ENCODE peak calls at places on chromosomes 12 and 14, in ten cellular contexts. One of them, this sample, is unnamed.

GRCh38 chr14:39055786-39056474 is 47.1 kb downstream of the SEC23A start:
- DNase-seq in AG04450: no peak
- DNase-seq in lower lobe of right lung: no peak
- DNase-seq in thyroid gland: no peak
- DNase-seq in CD8-positive, alpha-beta memory T cell: no peak
- DNase-seq in right cardiac atrium: no peak
- DNase-seq in CD4-positive, alpha-beta memory T cell: no peak
- DNase-seq in neuronal stem cell: no peak
- DNase-seq in aorta: no peak
- DNase-seq in tibial artery: no peak
- DNase-seq in this sample: no peak

GRCh38 chr12:12717586-12718381 is 616 bp downstream of the CDKN1B start:
- DNase-seq in thyroid gland: peak; percentile 40
- DNase-seq in tibial artery: peak; percentile 73
- DNase-seq in neuronal stem cell: no peak
- DNase-seq in AG04450: no peak
- DNase-seq in lower lobe of right lung: peak; percentile 67
- DNase-seq in CD8-positive, alpha-beta memory T cell: peak; percentile 22
- DNase-seq in right cardiac atrium: peak; percentile 33
- DNase-seq in aorta: peak; percentile 78
- DNase-seq in CD4-positive, alpha-beta memory T cell: peak; percentile 20
- DNase-seq in this sample: peak; percentile 25

GRCh38 chr12:27845187-27845586 is 65.2 kb upstream of the MANSC4 start:
- DNase-seq in CD8-positive, alpha-beta memory T cell: no peak
- DNase-seq in aorta: no peak
- DNase-seq in CD4-positive, alpha-beta memory T cell: no peak
- DNase-seq in neuronal stem cell: no peak
- DNase-seq in right cardiac atrium: no peak
- DNase-seq in AG04450: no peak
- DNase-seq in tibial artery: no peak
- DNase-seq in thyroid gland: no peak
- DNase-seq in lower lobe of right lung: no peak
- DNase-seq in this sample: no peak

GRCh38 chr12:122834921-122835692 is at the start of gene HIP1R:
- DNase-seq in aorta: peak; percentile 81
- DNase-seq in thyroid gland: peak; percentile 50
- DNase-seq in CD8-positive, alpha-beta memory T cell: peak; percentile 41
- DNase-seq in CD4-positive, alpha-beta memory T cell: peak; percentile 45
- DNase-seq in tibial artery: peak; percentile 69
- DNase-seq in right cardiac atrium: no peak
- DNase-seq in lower lobe of right lung: peak; percentile 65
- DNase-seq in neuronal stem cell: peak; percentile 57
- DNase-seq in AG04450: no peak
- DNase-seq in this sample: peak; percentile 57

GRCh38 chr12:19856389-19856788 is 417.1 kb downstream of the AEBP2 start:
- DNase-seq in aorta: no peak
- DNase-seq in right cardiac atrium: no peak
- DNase-seq in CD4-positive, alpha-beta memory T cell: no peak
- DNase-seq in lower lobe of right lung: no peak
- DNase-seq in neuronal stem cell: no peak
- DNase-seq in CD8-positive, alpha-beta memory T cell: no peak
- DNase-seq in tibial artery: no peak
- DNase-seq in AG04450: no peak
- DNase-seq in thyroid gland: no peak
- DNase-seq in this sample: no peak

GRCh38 chr12:117188961-117189724 is 1.1 kb downstream of the FBXO21 start:
- DNase-seq in right cardiac atrium: no peak
- DNase-seq in tibial artery: no peak
- DNase-seq in CD4-positive, alpha-beta memory T cell: no peak
- DNase-seq in neuronal stem cell: peak; percentile 23
- DNase-seq in CD8-positive, alpha-beta memory T cell: no peak
- DNase-seq in AG04450: peak; percentile 20
- DNase-seq in aorta: no peak
- DNase-seq in lower lobe of right lung: no peak
- DNase-seq in thyroid gland: peak; percentile 12
- DNase-seq in this sample: no peak

GRCh38 chr12:54259194-54260011 is 20.5 kb downstream of the CBX5 start:
- DNase-seq in lower lobe of right lung: peak; percentile 66
- DNase-seq in CD8-positive, alpha-beta memory T cell: peak; percentile 30
- DNase-seq in thyroid gland: peak; percentile 87
- DNase-seq in right cardiac atrium: peak; percentile 84
- DNase-seq in tibial artery: peak; percentile 87
- DNase-seq in aorta: peak; percentile 89
- DNase-seq in AG04450: peak; percentile 63
- DNase-seq in CD4-positive, alpha-beta memory T cell: peak; percentile 36
- DNase-seq in neuronal stem cell: peak; percentile 89
- DNase-seq in this sample: peak; percentile 31

GRCh38 chr12:122072031-122072970 is 6.3 kb upstream of the MLXIP start:
- DNase-seq in neuronal stem cell: no peak
- DNase-seq in lower lobe of right lung: no peak
- DNase-seq in tibial artery: peak; percentile 89
- DNase-seq in thyroid gland: peak; percentile 86
- DNase-seq in CD4-positive, alpha-beta memory T cell: no peak
- DNase-seq in aorta: no peak
- DNase-seq in AG04450: no peak
- DNase-seq in right cardiac atrium: peak; percentile 68
- DNase-seq in CD8-positive, alpha-beta memory T cell: no peak
- DNase-seq in this sample: no peak

GRCh38 chr14:94412671-94413638 is 24.6 kb upstream of the SERPINA1 start:
- DNase-seq in neuronal stem cell: no peak
- DNase-seq in thyroid gland: no peak
- DNase-seq in lower lobe of right lung: no peak
- DNase-seq in tibial artery: no peak
- DNase-seq in AG04450: no peak
- DNase-seq in CD8-positive, alpha-beta memory T cell: no peak
- DNase-seq in CD4-positive, alpha-beta memory T cell: no peak
- DNase-seq in aorta: no peak
- DNase-seq in right cardiac atrium: no peak
- DNase-seq in this sample: no peak

GRCh38 chr12:57229634-57230380 is at the start of gene SHMT2:
- DNase-seq in CD4-positive, alpha-beta memory T cell: peak; percentile 89
- DNase-seq in AG04450: peak; percentile 92
- DNase-seq in thyroid gland: peak; percentile 95
- DNase-seq in right cardiac atrium: peak; percentile 96
- DNase-seq in neuronal stem cell: peak; percentile 97
- DNase-seq in tibial artery: peak; percentile 96
- DNase-seq in CD8-positive, alpha-beta memory T cell: peak; percentile 89
- DNase-seq in lower lobe of right lung: peak; percentile 96
- DNase-seq in aorta: peak; percentile 97
- DNase-seq in this sample: peak; percentile 89

GRCh38 chr12:68122236-68122920 is 37.2 kb downstream of the IFNG start:
- DNase-seq in CD4-positive, alpha-beta memory T cell: no peak
- DNase-seq in lower lobe of right lung: no peak
- DNase-seq in tibial artery: no peak
- DNase-seq in right cardiac atrium: no peak
- DNase-seq in thyroid gland: no peak
- DNase-seq in aorta: no peak
- DNase-seq in neuronal stem cell: no peak
- DNase-seq in AG04450: no peak
- DNase-seq in CD8-positive, alpha-beta memory T cell: no peak
- DNase-seq in this sample: no peak

GRCh38 chr14:100307215-100308111 is 1.2 kb upstream of the SLC25A29 start:
- DNase-seq in right cardiac atrium: no peak
- DNase-seq in lower lobe of right lung: peak; percentile 63
- DNase-seq in CD4-positive, alpha-beta memory T cell: no peak
- DNase-seq in neuronal stem cell: no peak
- DNase-seq in CD8-positive, alpha-beta memory T cell: no peak
- DNase-seq in aorta: peak; percentile 80
- DNase-seq in thyroid gland: peak; percentile 49
- DNase-seq in tibial artery: no peak
- DNase-seq in AG04450: no peak
- DNase-seq in this sample: no peak

GRCh38 chr12:65603428-65604351 is 220.6 kb upstream of the HMGA2 start:
- DNase-seq in neuronal stem cell: no peak
- DNase-seq in right cardiac atrium: peak; percentile 16
- DNase-seq in aorta: no peak
- DNase-seq in AG04450: peak; percentile 59
- DNase-seq in CD4-positive, alpha-beta memory T cell: no peak
- DNase-seq in thyroid gland: peak; percentile 91
- DNase-seq in tibial artery: peak; percentile 64
- DNase-seq in CD8-positive, alpha-beta memory T cell: no peak
- DNase-seq in lower lobe of right lung: peak; percentile 44
- DNase-seq in this sample: no peak

GRCh38 chr12:31326689-31327659 is 1.0 kb upstream of the SINHCAF start:
- DNase-seq in CD4-positive, alpha-beta memory T cell: no peak
- DNase-seq in right cardiac atrium: no peak
- DNase-seq in aorta: no peak
- DNase-seq in lower lobe of right lung: no peak
- DNase-seq in neuronal stem cell: peak; percentile 20
- DNase-seq in AG04450: no peak
- DNase-seq in thyroid gland: peak; percentile 14
- DNase-seq in tibial artery: no peak
- DNase-seq in CD8-positive, alpha-beta memory T cell: no peak
- DNase-seq in this sample: no peak

GRCh38 chr12:6936642-6937480 is 6.8 kb upstream of the RNU7-1 start:
- DNase-seq in neuronal stem cell: no peak
- DNase-seq in lower lobe of right lung: no peak
- DNase-seq in tibial artery: no peak
- DNase-seq in right cardiac atrium: peak; percentile 50
- DNase-seq in thyroid gland: no peak
- DNase-seq in aorta: no peak
- DNase-seq in CD4-positive, alpha-beta memory T cell: peak; percentile 53
- DNase-seq in AG04450: no peak
- DNase-seq in CD8-positive, alpha-beta memory T cell: no peak
- DNase-seq in this sample: no peak

GRCh38 chr12:52876371-52876770 is 27.6 kb upstream of the KRT78 start:
- DNase-seq in CD8-positive, alpha-beta memory T cell: no peak
- DNase-seq in neuronal stem cell: no peak
- DNase-seq in right cardiac atrium: no peak
- DNase-seq in aorta: no peak
- DNase-seq in CD4-positive, alpha-beta memory T cell: no peak
- DNase-seq in AG04450: no peak
- DNase-seq in tibial artery: no peak
- DNase-seq in thyroid gland: peak; percentile 99
- DNase-seq in lower lobe of right lung: peak; percentile 86
- DNase-seq in this sample: no peak

GRCh38 chr14:46139668-46140067 is 511.9 kb downstream of the RPL10L start:
- DNase-seq in aorta: no peak
- DNase-seq in AG04450: no peak
- DNase-seq in tibial artery: no peak
- DNase-seq in lower lobe of right lung: no peak
- DNase-seq in thyroid gland: no peak
- DNase-seq in CD4-positive, alpha-beta memory T cell: no peak
- DNase-seq in neuronal stem cell: no peak
- DNase-seq in right cardiac atrium: no peak
- DNase-seq in CD8-positive, alpha-beta memory T cell: no peak
- DNase-seq in this sample: no peak

GRCh38 chr14:46137786-46138185 is 513.8 kb downstream of the RPL10L start:
- DNase-seq in right cardiac atrium: no peak
- DNase-seq in aorta: no peak
- DNase-seq in tibial artery: no peak
- DNase-seq in CD8-positive, alpha-beta memory T cell: no peak
- DNase-seq in CD4-positive, alpha-beta memory T cell: no peak
- DNase-seq in thyroid gland: no peak
- DNase-seq in neuronal stem cell: no peak
- DNase-seq in AG04450: no peak
- DNase-seq in lower lobe of right lung: no peak
- DNase-seq in this sample: no peak

GRCh38 chr14:46136456-46136855 is 515.1 kb downstream of the RPL10L start:
- DNase-seq in AG04450: no peak
- DNase-seq in lower lobe of right lung: no peak
- DNase-seq in aorta: no peak
- DNase-seq in thyroid gland: no peak
- DNase-seq in neuronal stem cell: no peak
- DNase-seq in tibial artery: no peak
- DNase-seq in right cardiac atrium: no peak
- DNase-seq in CD8-positive, alpha-beta memory T cell: no peak
- DNase-seq in CD4-positive, alpha-beta memory T cell: no peak
- DNase-seq in this sample: no peak

GRCh38 chr14:46140445-46140844 is 511.1 kb downstream of the RPL10L start:
- DNase-seq in neuronal stem cell: no peak
- DNase-seq in thyroid gland: no peak
- DNase-seq in tibial artery: no peak
- DNase-seq in CD8-positive, alpha-beta memory T cell: no peak
- DNase-seq in CD4-positive, alpha-beta memory T cell: no peak
- DNase-seq in right cardiac atrium: no peak
- DNase-seq in lower lobe of right lung: no peak
- DNase-seq in aorta: no peak
- DNase-seq in AG04450: no peak
- DNase-seq in this sample: no peak
- H3K9me3 ChIP-seq in neuronal stem cell: no peaks in the 10 kb centered on the region
- H3K9me3 ChIP-seq in thyroid gland: no peaks in the 10 kb centered on the region
- H3K9me3 ChIP-seq in tibial artery: no peaks in the 10 kb centered on the region
- H3K9me3 ChIP-seq in CD8-positive, alpha-beta memory T cell: no peaks in the 10 kb centered on the region
- H3K9me3 ChIP-seq in CD4-positive, alpha-beta memory T cell: no peaks in the 10 kb centered on the region
- H3K9me3 ChIP-seq in right cardiac atrium: no peaks in the 10 kb centered on the region
- H3K9me3 ChIP-seq in lower lobe of right lung: no peaks in the 10 kb centered on the region
- H3K9me3 ChIP-seq in aorta: no peaks in the 10 kb centered on the region
- H3K9me3 ChIP-seq in AG04450: no peaks in the 10 kb centered on the region
- H3K9me3 ChIP-seq in this sample: no peaks in the 10 kb centered on the region

DNA sequence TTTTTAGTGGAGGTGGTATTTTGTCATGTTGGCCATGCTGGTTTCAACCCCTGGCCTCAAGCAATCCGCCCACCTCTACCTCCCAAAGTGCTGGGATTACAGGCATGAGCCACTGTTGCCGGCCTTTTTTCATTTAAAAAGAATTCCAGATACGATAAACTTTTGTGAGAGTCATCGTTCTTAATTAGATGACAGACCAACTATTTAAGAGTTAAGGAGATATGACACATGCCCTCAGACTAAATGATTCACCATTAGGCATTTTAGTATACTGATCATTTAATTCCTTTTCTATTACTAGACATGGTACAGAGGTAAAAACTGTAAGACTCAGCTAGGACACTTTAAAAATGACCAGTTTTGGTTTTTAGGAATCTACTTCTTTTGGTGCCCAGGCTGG is 2.4 kb downstream of the ANKRD13A start:
- DNase-seq in neuronal stem cell: no peak
- DNase-seq in CD4-positive, alpha-beta memory T cell: no peak
- DNase-seq in aorta: no peak
- DNase-seq in tibial artery: no peak
- DNase-seq in CD8-positive, alpha-beta memory T cell: no peak
- DNase-seq in AG04450: no peak
- DNase-seq in right cardiac atrium: no peak
- DNase-seq in lower lobe of right lung: no peak
- DNase-seq in thyroid gland: no peak
- DNase-seq in this sample: no peak
- H3K27ac ChIP-seq in neuronal stem cell: no peak overlapping the region
- H3K27ac ChIP-seq in CD4-positive, alpha-beta memory T cell: no peak overlapping the region
- H3K27ac ChIP-seq in aorta: no peak overlapping the region
- H3K27ac ChIP-seq in tibial artery: no peak overlapping the region
- H3K27ac ChIP-seq in CD8-positive, alpha-beta memory T cell: no peak overlapping the region
- H3K27ac ChIP-seq in AG04450: peak overlapping the region; percentile 81
- H3K27ac ChIP-seq in right cardiac atrium: no peak overlapping the region
- H3K27ac ChIP-seq in lower lobe of right lung: peak overlapping the region; percentile 47
- H3K27ac ChIP-seq in thyroid gland: peak overlapping the region; percentile 94
- H3K27ac ChIP-seq in this sample: no peak overlapping the region

GRCh38 chr14:29016050-29016900 is 249.7 kb downstream of the FOXG1 start:
- DNase-seq in neuronal stem cell: peak; percentile 51
- DNase-seq in lower lobe of right lung: peak; percentile 41
- DNase-seq in tibial artery: no peak
- DNase-seq in right cardiac atrium: peak; percentile 14
- DNase-seq in thyroid gland: peak; percentile 4
- DNase-seq in CD4-positive, alpha-beta memory T cell: no peak
- DNase-seq in AG04450: no peak
- DNase-seq in aorta: no peak
- DNase-seq in CD8-positive, alpha-beta memory T cell: no peak
- DNase-seq in this sample: no peak
- H3K9me3 ChIP-seq in neuronal stem cell: no peaks in the 10 kb centered on the region
- H3K9me3 ChIP-seq in lower lobe of right lung: no peaks in the 10 kb centered on the region
- H3K9me3 ChIP-seq in tibial artery: no peaks in the 10 kb centered on the region
- H3K9me3 ChIP-seq in right cardiac atrium: no peaks in the 10 kb centered on the region
- H3K9me3 ChIP-seq in thyroid gland: no peaks in the 10 kb centered on the region
- H3K9me3 ChIP-seq in CD4-positive, alpha-beta memory T cell: no peaks in the 10 kb centered on the region
- H3K9me3 ChIP-seq in AG04450: no peaks in the 10 kb centered on the region
- H3K9me3 ChIP-seq in aorta: no peaks in the 10 kb centered on the region
- H3K9me3 ChIP-seq in CD8-positive, alpha-beta memory T cell: no peaks in the 10 kb centered on the region
- H3K9me3 ChIP-seq in this sample: no peaks in the 10 kb centered on the region

GRCh38 chr12:120544691-120545090 is 10.5 kb downstream of the RNF10 start:
- DNase-seq in aorta: no peak
- DNase-seq in neuronal stem cell: no peak
- DNase-seq in CD4-positive, alpha-beta memory T cell: no peak
- DNase-seq in CD8-positive, alpha-beta memory T cell: no peak
- DNase-seq in right cardiac atrium: no peak
- DNase-seq in lower lobe of right lung: no peak
- DNase-seq in tibial artery: no peak
- DNase-seq in AG04450: no peak
- DNase-seq in thyroid gland: no peak
- DNase-seq in this sample: no peak
- H3K27ac ChIP-seq in aorta: no peak overlapping the region
- H3K27ac ChIP-seq in neuronal stem cell: no peak overlapping the region
- H3K27ac ChIP-seq in CD4-positive, alpha-beta memory T cell: no peak overlapping the region
- H3K27ac ChIP-seq in CD8-positive, alpha-beta memory T cell: no peak overlapping the region
- H3K27ac ChIP-seq in right cardiac atrium: no peak overlapping the region
- H3K27ac ChIP-seq in lower lobe of right lung: no peak overlapping the region
- H3K27ac ChIP-seq in tibial artery: no peak overlapping the region
- H3K27ac ChIP-seq in AG04450: no peak overlapping the region
- H3K27ac ChIP-seq in thyroid gland: no peak overlapping the region
- H3K27ac ChIP-seq in this sample: no peak overlapping the region

This sample was measured in CD4-positive, alpha-beta T cell.